ENCODE peak calls at places on chromosome X, in five cellular contexts. F, O, P, N and J are unnamed samples.

GRCh38 chrX:68672581-68673318 is 25.3 kb downstream of the STARD8 start:
- DNase-seq in N (no peak), P (no peak), O (no peak), F (no peak), J (no peak)

GRCh38 chrX:132331532-132331931 is 112.3 kb upstream of the RAP2C start:
- DNase-seq in O (no peak), F (no peak), P (no peak), N (no peak), J (no peak)

GRCh38 chrX:136387951-136388502 is 87.3 kb downstream of the ADGRG4 start:
- DNase-seq in F (no peak), O (no peak), P (no peak), N (no peak), J (no peak)

GRCh38 chrX:68146054-68146453 is 287.2 kb downstream of the OPHN1 start:
- DNase-seq in F (no peak), P (peak; percentile 35), N (peak; percentile 7), O (peak; percentile 34), J (peak; percentile 30)

GRCh38 chrX:26778320-26778888 is 562.4 kb downstream of the MAGEB5 start:
- DNase-seq in P (no peak), O (no peak), F (no peak), N (no peak), J (no peak)

GRCh38 chrX:78517124-78517523 is 142.0 kb downstream of the RTL3 start:
- DNase-seq in O (peak; percentile 43), N (no peak), P (no peak), F (no peak), J (peak; percentile 63)

GRCh38 chrX:2371026-2371778 is 129.6 kb downstream of the DHRSX start:
- DNase-seq in N (no peak), O (no peak), F (no peak), P (peak; percentile 60), J (no peak)

GRCh38 chrX:155864655-155865054 is 16.5 kb upstream of the VAMP7 start:
- DNase-seq in N (no peak), O (no peak), P (no peak), F (no peak), J (no peak)

GRCh38 chrX:42619068-42619467 is 158.9 kb downstream of the PPP1R2C start:
- DNase-seq in F (no peak), P (no peak), N (no peak), O (no peak), J (no peak)

GRCh38 chrX:149286940-149287349 is 218.2 kb downstream of the IDS start:
- DNase-seq in F (peak; percentile 25), N (no peak), P (peak; percentile 43), O (peak; percentile 33), J (no peak)

GRCh38 chrX:80181079-80181478 is 166.5 kb downstream of the TBX22 start:
- DNase-seq in P (peak; percentile 1), F (no peak), O (no peak), N (no peak), J (no peak)

GRCh38 chrX:8183281-8183680 is 12.2 kb upstream of the VCX2 start:
- DNase-seq in O (no peak), F (no peak), P (no peak), N (no peak), J (no peak)

GRCh38 chrX:115297189-115297588 is 7.7 kb downstream of the LUZP4 start:
- DNase-seq in F (no peak), N (no peak), P (no peak), O (no peak), J (peak; percentile 15)

GRCh38 chrX:53018627-53019026 is 30.0 kb upstream of the GPR173 start:
- DNase-seq in O (no peak), N (no peak), P (no peak), F (no peak), J (no peak)

GRCh38 chrX:41591906-41592305 is 96.9 kb upstream of the GPR34 start:
- DNase-seq in N (no peak), F (no peak), P (no peak), O (no peak), J (no peak)

GRCh38 chrX:99301990-99302389 is 1108.1 kb downstream of the PCDH19 start:
- DNase-seq in F (no peak), O (no peak), N (no peak), P (peak; percentile 59), J (no peak)
- TF ChIP-seq CTCF in F (no peak), O (peak; percentile 21), N (peak; percentile 16), P (no peak), J (peak; percentile 41)

GRCh38 chrX:108590496-108590895 is 145.9 kb downstream of the IRS4 start:
- DNase-seq in F (no peak), P (no peak), O (no peak), N (no peak), J (no peak)

GRCh38 chrX:108582151-108582550 is 142.5 kb downstream of the COL4A5 start:
- DNase-seq in O (no peak), P (no peak), F (no peak), N (no peak), J (no peak)

DNA sequence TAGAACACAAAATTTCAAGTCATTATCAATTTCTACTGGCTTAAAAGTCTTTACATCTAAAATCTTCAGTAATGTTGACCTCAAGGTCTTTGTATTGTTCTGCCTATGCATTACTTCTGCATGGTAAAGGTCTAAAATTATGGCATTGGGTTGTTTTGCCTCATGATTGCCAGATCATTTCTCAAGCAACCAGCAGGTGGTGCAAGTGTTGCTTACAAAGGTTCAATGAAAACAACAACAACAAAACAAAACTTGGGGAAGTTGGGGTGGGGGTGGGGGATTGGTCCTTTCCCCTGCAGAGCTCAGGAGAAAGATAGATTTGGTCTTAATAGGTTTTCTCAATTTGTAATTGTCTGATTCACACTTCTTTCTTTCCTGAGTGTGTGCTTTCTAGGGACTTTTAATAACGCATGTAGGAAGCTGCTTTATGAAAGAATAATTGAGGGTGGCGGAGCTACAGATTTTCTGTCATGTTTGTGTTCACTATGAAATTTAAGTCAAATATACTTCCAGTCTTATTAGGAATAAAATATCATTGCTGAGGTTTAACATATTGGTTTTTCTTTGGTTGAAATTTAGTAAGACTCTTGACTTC is 145.1 kb downstream of the COL4A5 start:
- DNase-seq in N (no peak), P (peak; percentile 2), F (no peak), O (peak; percentile 1), J (no peak)
- TF ChIP-seq CTCF in N (peak; percentile 44), P (peak; percentile 23), F (peak; percentile 15), O (peak; percentile 33), J (peak; percentile 32)

DNA sequence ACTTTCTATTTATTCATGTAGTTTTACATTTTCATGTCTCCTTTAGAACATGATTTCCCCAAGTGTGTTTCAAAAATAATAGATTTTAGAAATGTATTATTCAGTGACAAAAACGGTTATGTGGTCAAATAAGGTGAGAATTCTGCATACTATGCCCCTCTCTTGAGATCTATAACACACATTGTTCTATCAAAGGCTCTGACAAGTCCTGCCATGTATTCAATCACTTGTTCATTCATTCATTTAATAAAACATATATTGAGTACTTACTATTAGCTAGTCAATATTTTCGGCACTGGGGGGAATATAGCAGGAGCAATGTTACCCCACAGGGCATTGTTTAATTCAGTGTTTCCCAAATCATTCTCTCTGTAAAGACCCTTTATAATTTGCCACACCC is 58.4 kb upstream of the FGF13 start:
- DNase-seq in O (no peak), N (no peak), F (no peak), P (no peak), J (no peak)
- TF ChIP-seq CTCF in O (no peak), N (no peak), F (no peak), P (no peak), J (no peak)

DNA sequence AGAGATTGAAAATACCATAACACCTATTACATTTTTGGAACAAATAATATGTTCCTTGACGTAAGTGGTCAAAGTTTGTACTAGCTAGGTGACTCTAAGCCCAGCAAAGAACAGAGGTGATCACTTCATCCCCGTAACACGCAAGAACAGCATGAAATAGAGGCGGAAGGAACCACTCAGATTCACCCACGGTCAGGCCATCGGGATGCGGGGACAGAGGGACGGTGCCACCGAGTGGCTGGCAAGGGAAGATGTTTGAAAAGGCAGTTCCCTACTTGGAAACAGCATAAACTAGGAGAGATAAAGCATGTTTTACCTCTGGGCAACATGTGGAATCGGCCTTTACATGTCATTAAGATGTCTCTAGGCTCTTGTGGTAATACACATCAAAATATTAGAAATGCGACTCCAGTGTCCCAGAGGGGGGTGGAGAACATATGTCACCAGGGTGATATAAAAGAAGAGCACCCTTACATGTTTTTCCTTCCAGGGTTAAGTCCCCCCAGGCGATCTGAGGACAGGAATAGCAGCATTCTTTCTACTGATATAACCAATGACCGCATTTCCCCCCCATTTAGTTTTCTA is 84.0 kb downstream of the PHKA2 start:
- DNase-seq in N (no peak), F (no peak), O (no peak), P (no peak), J (no peak)
- TF ChIP-seq CTCF in N (peak; percentile 15), F (no peak), O (no peak), P (peak; percentile 21), J (peak; percentile 34)

DNA sequence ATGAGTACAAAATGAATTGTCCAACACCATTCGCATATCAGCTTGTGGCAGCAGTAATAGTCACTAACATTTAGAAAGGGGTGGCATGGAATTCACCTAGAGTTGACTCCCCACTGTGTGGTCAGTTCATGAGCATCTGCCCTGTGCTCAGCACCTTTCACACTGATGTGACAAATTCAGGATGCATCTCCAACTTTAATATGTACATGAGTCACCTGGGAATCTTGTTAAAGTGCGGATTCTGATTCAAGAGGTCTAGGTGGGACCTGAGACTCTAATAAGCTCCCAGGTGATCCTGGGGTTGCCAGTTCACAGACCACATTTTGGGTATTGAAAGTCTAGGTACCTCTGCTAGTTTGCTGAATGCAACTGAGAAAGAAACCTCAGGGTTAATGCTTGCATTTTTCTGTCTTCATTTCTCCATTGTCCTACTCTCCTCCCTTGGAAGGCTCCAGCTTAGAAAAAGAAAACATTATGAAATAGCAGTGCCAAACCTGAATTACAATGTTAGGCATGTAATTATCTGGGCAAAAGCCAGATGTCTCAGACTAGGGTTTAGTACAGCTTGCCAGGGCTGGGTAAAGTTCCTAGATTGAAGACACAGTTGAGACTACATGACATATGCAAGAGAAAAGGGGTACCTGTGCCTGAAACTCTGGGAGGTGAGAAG is 32.7 kb downstream of the TMSB4X start:
- DNase-seq in P (no peak), F (no peak), O (peak; percentile 84), N (no peak), J (peak; percentile 53)
- TF ChIP-seq CTCF in P (no peak), F (no peak), O (no peak), N (no peak), J (no peak)